ENCODE peak calls at places on chromosome 20, in four cellular contexts. G is AG09319, K is fibroblast of the conjunctiva, B is ELF-1. J is an unnamed sample.

GRCh38 chr20:62952373-62953166 is at the start of gene SLC17A9:
- DNase-seq in G (peak; percentile 29), K (no peak), B (peak; percentile 68), J (no peak)

GRCh38 chr20:33664762-33665144 is 2.0 kb upstream of the ACTL10 start:
- DNase-seq in K (no peak), G (no peak), B (no peak), J (no peak)

GRCh38 chr20:4465855-4466545 is 255.7 kb upstream of the PRND start:
- DNase-seq in G (no peak), K (no peak), B (no peak), J (no peak)

GRCh38 chr20:45937765-45938164 is 3.3 kb downstream of the PCIF1 start:
- DNase-seq in G (no peak), K (no peak), B (no peak), J (no peak)

GRCh38 chr20:14199111-14199510 is 138.3 kb downstream of the FLRT3 start:
- DNase-seq in B (no peak), K (no peak), G (no peak), J (no peak)

GRCh38 chr20:63698739-63699465 is 2.5 kb downstream of the TNFRSF6B start:
- DNase-seq in K (peak; percentile 71), G (peak; percentile 69), B (peak; percentile 41), J (peak; percentile 70)

GRCh38 chr20:41340327-41341055 is at the start of gene LPIN3:
- DNase-seq in K (peak; percentile 84), G (peak; percentile 74), B (peak; percentile 98), J (no peak)

GRCh38 chr20:62566266-62566665 is 76.0 kb upstream of the SLCO4A1 start:
- DNase-seq in K (no peak), G (no peak), B (no peak), J (no peak)